ENCODE peak calls at places on chromosomes 7 and 10, in ten cellular contexts. C, F, K, Z, O, S, I, Q, G and E are unnamed samples.

GRCh38 chr7:22549667-22550513 is 49.9 kb upstream of the STEAP1B start:
- DNase-seq in C (no peak), F (peak; percentile 87), K (no peak), Z (no peak), O (peak; percentile 95), S (no peak), I (peak; percentile 69), Q (peak; percentile 59), G (peak; percentile 6), E (peak; percentile 54)

GRCh38 chr7:157521061-157521731 is 184.4 kb downstream of the DNAJB6 start:
- DNase-seq in C (no peak), F (no peak), K (no peak), Z (no peak), O (peak; percentile 24), S (no peak), I (no peak), Q (no peak), G (no peak), E (no peak)

GRCh38 chr10:3714526-3714925 is 70.5 kb downstream of the KLF6 start:
- DNase-seq in C (no peak), F (peak; percentile 72), K (no peak), Z (no peak), O (no peak), S (no peak), I (no peak), Q (no peak), G (no peak), E (no peak)

GRCh38 chr7:112296416-112296815 is 89.9 kb downstream of the ZNF277 start:
- DNase-seq in C (no peak), F (no peak), K (no peak), Z (no peak), O (no peak), S (no peak), I (no peak), Q (no peak), G (no peak), E (no peak)

GRCh38 chr7:32937344-32938174 is 19.7 kb upstream of the FKBP9 start:
- DNase-seq in C (peak; percentile 70), F (no peak), K (no peak), Z (no peak), O (no peak), S (no peak), I (peak; percentile 93), Q (no peak), G (no peak), E (no peak)

GRCh38 chr10:13038346-13038745 is 36.8 kb upstream of the CCDC3 start:
- DNase-seq in C (no peak), F (no peak), K (no peak), Z (no peak), O (no peak), S (no peak), I (no peak), Q (no peak), G (no peak), E (no peak)

GRCh38 chr10:123284022-123284421 is 129.8 kb downstream of the BUB3 start:
- DNase-seq in C (no peak), F (peak; percentile 13), K (no peak), Z (no peak), O (no peak), S (no peak), I (peak; percentile 55), Q (no peak), G (no peak), E (no peak)

GRCh38 chr7:37018954-37019353 is 294.7 kb upstream of the AOAH start:
- DNase-seq in C (no peak), F (no peak), K (no peak), Z (no peak), O (no peak), S (no peak), I (no peak), Q (no peak), G (no peak), E (no peak)

GRCh38 chr10:75959209-75959608 is 527.8 kb downstream of the LRMDA start:
- DNase-seq in C (no peak), F (peak; percentile 86), K (no peak), Z (no peak), O (no peak), S (peak; percentile 59), I (no peak), Q (no peak), G (no peak), E (no peak)

GRCh38 chr10:95474228-95475002 is 86.8 kb downstream of the SORBS1 start:
- DNase-seq in C (peak; percentile 45), F (no peak), K (no peak), Z (no peak), O (no peak), S (no peak), I (peak; percentile 64), Q (no peak), G (no peak), E (no peak)

GRCh38 chr10:11161910-11162309 is 144.2 kb downstream of the CELF2 start:
- DNase-seq in C (no peak), F (peak; percentile 18), K (no peak), Z (no peak), O (no peak), S (no peak), I (no peak), Q (no peak), G (no peak), E (no peak)

GRCh38 chr7:100017300-100017699 is 1.9 kb downstream of the ZKSCAN1 start:
- DNase-seq in C (no peak), F (no peak), K (no peak), Z (peak; percentile 68), O (no peak), S (no peak), I (no peak), Q (no peak), G (no peak), E (no peak)

GRCh38 chr10:74500026-74500704 is 326.2 kb upstream of the KAT6B start:
- DNase-seq in C (no peak), F (no peak), K (no peak), Z (no peak), O (no peak), S (no peak), I (no peak), Q (no peak), G (no peak), E (no peak)

GRCh38 chr10:1206601-1207000 is 150.4 kb downstream of the WDR37 start:
- DNase-seq in C (no peak), F (no peak), K (no peak), Z (no peak), O (peak; percentile 23), S (no peak), I (no peak), Q (no peak), G (no peak), E (no peak)

GRCh38 chr10:6602700-6603084 is 22.6 kb upstream of the PRKCQ start:
- DNase-seq in C (no peak), F (no peak), K (no peak), Z (no peak), O (no peak), S (no peak), I (no peak), Q (no peak), G (no peak), E (no peak)

GRCh38 chr7:158432369-158433270 is 155.0 kb downstream of the PTPRN2 start:
- DNase-seq in C (no peak), F (peak; percentile 63), K (no peak), Z (peak; percentile 89), O (no peak), S (no peak), I (peak; percentile 99), Q (no peak), G (no peak), E (no peak)

GRCh38 chr7:38229386-38229785 is 44.0 kb downstream of the TARP start:
- DNase-seq in C (no peak), F (no peak), K (no peak), Z (no peak), O (no peak), S (peak; percentile 8), I (no peak), Q (no peak), G (peak; percentile 37), E (no peak)

GRCh38 chr7:94434031-94434430 is 39.3 kb downstream of the COL1A2 start:
- DNase-seq in C (no peak), F (no peak), K (no peak), Z (no peak), O (no peak), S (no peak), I (no peak), Q (no peak), G (no peak), E (no peak)

GRCh38 chr7:51645298-51645697 is 328.7 kb upstream of the COBL start:
- DNase-seq in C (no peak), F (peak; percentile 86), K (no peak), Z (no peak), O (no peak), S (no peak), I (no peak), Q (no peak), G (no peak), E (no peak)

GRCh38 chr7:7707756-7708310 is 10.6 kb downstream of the RPA3 start:
- DNase-seq in C (no peak), F (peak; percentile 67), K (no peak), Z (no peak), O (no peak), S (no peak), I (peak; percentile 51), Q (no peak), G (no peak), E (no peak)

GRCh38 chr10:64573625-64574325 is 1052.6 kb downstream of the REEP3 start:
- DNase-seq in C (no peak), F (no peak), K (no peak), Z (no peak), O (no peak), S (no peak), I (no peak), Q (no peak), G (no peak), E (no peak)

GRCh38 chr10:100728928-100729876 is 16.2 kb upstream of the PAX2 start:
- DNase-seq in C (no peak), F (peak; percentile 88), K (no peak), Z (no peak), O (peak; percentile 85), S (no peak), I (no peak), Q (no peak), G (no peak), E (no peak)